ENCODE peak calls at places on chromosomes 2 and 18, in seven cellular contexts. C is hypothalamus, X is Peyer's patch, N is NCI-H2029, Z is ovary, U is AG04450, O is tibial nerve. Y is an unnamed sample.

GRCh38 chr2:36618381-36618780 is 20.4 kb upstream of the FEZ2 start:
- DNase-seq in C (no peak), X (no peak), N (no peak), Z (no peak), U (peak), O (no peak), Y (no peak)

GRCh38 chr2:100214265-100214961 is 72.0 kb upstream of the AFF3 start:
- DNase-seq in C (no peak), X (no peak), N (no peak), Z (peak), U (no peak), O (no peak), Y (peak)

GRCh38 chr2:234873828-234874173 is 78.0 kb upstream of the SH3BP4 start:
- DNase-seq in C (no peak), X (no peak), N (no peak), Z (no peak), U (no peak), O (no peak), Y (no peak)

GRCh38 chr2:46334389-46335345 is 37.5 kb downstream of the EPAS1 start:
- DNase-seq in C (no peak), X (no peak), N (no peak), Z (no peak), U (peak), O (no peak), Y (no peak)

GRCh38 chr2:210539578-210540416 is 16.6 kb upstream of the CPS1 start:
- DNase-seq in C (no peak), X (no peak), N (no peak), Z (no peak), U (no peak), O (no peak), Y (no peak)

GRCh38 chr2:45826889-45827635 is 175.6 kb downstream of the PRKCE start:
- DNase-seq in C (peak), X (no peak), N (no peak), Z (no peak), U (no peak), O (no peak), Y (peak)

GRCh38 chr18:9740076-9740475 is 32.0 kb downstream of the RAB31 start:
- DNase-seq in C (no peak), X (no peak), N (no peak), Z (no peak), U (no peak), O (no peak), Y (no peak)

GRCh38 chr2:128451636-128452411 is 133.2 kb upstream of the HS6ST1 start:
- DNase-seq in C (no peak), X (no peak), N (no peak), Z (no peak), U (no peak), O (no peak), Y (no peak)

GRCh38 chr2:18604573-18604885 is 15.2 kb upstream of the NT5C1B start:
- DNase-seq in C (no peak), X (no peak), N (no peak), Z (no peak), U (no peak), O (no peak), Y (no peak)

Y was measured in left ventricle myocardium superior.